ENCODE peak calls at places on chromosomes 1 and 21, in ten cellular contexts. W, G, A, D, S, J, R, B, X and K are unnamed samples.

GRCh38 chr1:61743716-61744620 is 1.7 kb downstream of the PATJ start:
- DNase-seq in B (no peak), J (no peak), G (no peak), D (no peak), R (no peak), X (no peak), A (no peak), W (no peak), S (peak; percentile 59), K (no peak)

GRCh38 chr1:175933801-175934200 is 190.4 kb upstream of the TNR start:
- DNase-seq in D (no peak), W (no peak), X (peak; percentile 10), J (no peak), S (no peak), B (no peak), R (no peak), G (no peak), A (no peak), K (no peak)

GRCh38 chr1:115474166-115474565 is 136.1 kb upstream of the NGF start:
- DNase-seq in J (no peak), S (no peak), B (no peak), D (no peak), G (no peak), R (no peak), X (peak; percentile 91), A (no peak), W (no peak), K (no peak)

GRCh38 chr1:201298381-201299367 is 15.4 kb downstream of the PKP1 start:
- DNase-seq in S (no peak), R (no peak), G (no peak), W (no peak), X (peak; percentile 67), B (no peak), D (no peak), J (no peak), A (no peak), K (no peak)

GRCh38 chr1:31064115-31064514 is 1.4 kb downstream of the PUM1 start:
- DNase-seq in A (no peak), S (no peak), D (no peak), W (no peak), B (no peak), G (no peak), J (no peak), X (no peak), R (no peak), K (no peak)

GRCh38 chr1:151326619-151327222 is 495 bp downstream of the PI4KB start:
- DNase-seq in B (no peak), A (peak; percentile 85), G (peak; percentile 20), J (no peak), D (peak; percentile 43), R (no peak), S (peak; percentile 42), W (peak; percentile 71), X (peak; percentile 52), K (no peak)

GRCh38 chr1:217333939-217334338 is 297.0 kb downstream of the GPATCH2 start:
- DNase-seq in J (peak; percentile 7), W (no peak), R (no peak), G (peak; percentile 52), D (peak; percentile 8), X (peak; percentile 42), S (peak; percentile 5), B (no peak), A (peak; percentile 39), K (no peak)

GRCh38 chr1:229710746-229711145 is 84.7 kb downstream of the URB2 start:
- DNase-seq in R (no peak), S (peak; percentile 56), X (no peak), A (no peak), W (no peak), D (no peak), B (no peak), G (no peak), J (no peak), K (no peak)

GRCh38 chr1:214303538-214303937 is 22.6 kb downstream of the SMYD2 start:
- DNase-seq in R (no peak), B (no peak), W (no peak), S (peak; percentile 66), J (no peak), A (no peak), D (no peak), G (no peak), X (no peak), K (no peak)

GRCh38 chr1:17200756-17201155 is 4.2 kb upstream of the PADI1 start:
- DNase-seq in B (no peak), X (peak; percentile 46), W (no peak), J (no peak), D (no peak), R (no peak), S (no peak), G (no peak), A (no peak), K (no peak)

GRCh38 chr1:80540149-80540548 is 1260.6 kb upstream of the ADGRL2 start:
- DNase-seq in X (no peak), S (no peak), D (no peak), B (no peak), W (no peak), G (no peak), J (no peak), R (no peak), A (no peak), K (no peak)

GRCh38 chr1:67355745-67356424 is 48.2 kb downstream of the IL12RB2 start:
- DNase-seq in A (no peak), S (peak; percentile 91), J (no peak), D (no peak), B (peak; percentile 82), X (peak; percentile 91), G (peak; percentile 12), W (no peak), R (no peak), K (no peak)

GRCh38 chr1:100979652-100980051 is 45.9 kb downstream of the DPH5 start:
- DNase-seq in G (no peak), B (no peak), J (no peak), W (no peak), D (no peak), A (no peak), S (no peak), X (no peak), R (no peak), K (no peak)

GRCh38 chr1:241647658-241648057 is 4.4 kb upstream of the WDR64 start:
- DNase-seq in J (no peak), G (no peak), B (no peak), S (peak; percentile 70), R (no peak), X (peak; percentile 74), W (no peak), D (no peak), A (no peak), K (no peak)

GRCh38 chr1:193183019-193183643 is 3.3 kb downstream of the B3GALT2 start:
- DNase-seq in D (peak; percentile 22), G (peak; percentile 13), R (no peak), S (peak; percentile 39), W (no peak), A (peak; percentile 57), X (peak; percentile 66), J (peak; percentile 51), B (no peak), K (no peak)

GRCh38 chr1:236108027-236108648 is 34.2 kb upstream of the GPR137B start:
- DNase-seq in B (no peak), S (no peak), D (no peak), G (no peak), W (no peak), A (peak; percentile 25), R (no peak), J (no peak), X (peak; percentile 33), K (no peak)
- TF ChIP-seq CTCF in B (no peak), S (no peak), D (no peak), G (no peak), W (no peak), A (no peak), R (no peak), J (no peak), X (no peak), K (no peak)

GRCh38 chr1:172041689-172042088 is 200.4 kb downstream of the DNM3 start:
- DNase-seq in W (no peak), G (no peak), B (no peak), X (peak; percentile 20), R (no peak), A (no peak), S (peak; percentile 46), J (peak; percentile 3), D (no peak), K (no peak)
- TF ChIP-seq CTCF in W (peak; percentile 51), G (peak; percentile 48), B (peak; percentile 39), X (peak; percentile 52), R (peak; percentile 20), A (no peak), S (peak; percentile 31), J (peak; percentile 45), D (no peak), K (peak; percentile 63)

GRCh38 chr21:42653492-42654061 is at the start of gene PDE9A:
- DNase-seq in A (peak; percentile 64), W (peak; percentile 51), R (peak; percentile 61), S (no peak), D (no peak), B (no peak), X (no peak), J (no peak), G (peak; percentile 61), K (no peak)

GRCh38 chr21:42652527-42653491 is 612 bp upstream of the PDE9A start:
- DNase-seq in R (no peak), G (peak; percentile 72), J (no peak), W (peak; percentile 66), X (no peak), S (peak; percentile 27), D (no peak), A (no peak), B (no peak), K (no peak)

GRCh38 chr21:42655797-42656770 is 2.7 kb downstream of the PDE9A start:
- DNase-seq in S (no peak), D (no peak), X (peak; percentile 61), G (no peak), B (no peak), R (no peak), J (no peak), A (no peak), W (no peak), K (no peak)

GRCh38 chr21:42654913-42655796 is 1.7 kb downstream of the PDE9A start:
- DNase-seq in G (no peak), D (no peak), W (no peak), A (no peak), B (no peak), R (no peak), S (no peak), X (no peak), J (no peak), K (no peak)

GRCh38 chr21:42654179-42654912 is 925 bp downstream of the PDE9A start:
- DNase-seq in X (no peak), G (no peak), R (no peak), W (no peak), A (peak; percentile 78), B (no peak), S (no peak), D (no peak), J (no peak), K (no peak)
- TF ChIP-seq CTCF in X (no peak), G (no peak), R (no peak), W (no peak), A (no peak), B (no peak), S (no peak), D (no peak), J (peak; percentile 26), K (peak; percentile 4)

DNA sequence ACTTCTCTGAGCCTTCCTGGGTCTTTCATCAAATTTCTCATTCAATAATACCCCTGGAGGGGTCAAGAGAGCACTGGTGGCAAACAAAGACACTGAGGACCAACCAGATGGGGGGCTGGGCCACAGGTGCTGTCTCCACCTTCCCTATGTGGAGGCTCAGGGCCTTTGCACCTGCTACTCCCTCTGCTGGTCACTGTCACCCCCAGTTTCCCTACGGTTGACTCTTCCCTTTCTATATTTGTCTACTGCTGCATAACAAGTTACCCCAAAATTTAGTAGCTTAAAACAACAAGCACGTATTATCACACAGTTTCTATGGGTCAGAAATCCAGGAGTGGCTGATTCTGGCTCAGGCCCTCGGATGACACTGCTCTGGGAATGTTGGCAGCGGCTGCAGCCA is 138.8 kb upstream of the RUNX3 start:
- DNase-seq in S (no peak), J (no peak), G (no peak), B (no peak), A (no peak), W (no peak), X (no peak), R (no peak), D (no peak), K (no peak)
- TF ChIP-seq CTCF in S (no peak), J (peak; percentile 35), G (no peak), B (peak; percentile 3), A (peak; percentile 14), W (no peak), X (no peak), R (no peak), D (peak; percentile 53), K (peak; percentile 5)